ENCODE peak calls at places on chromosomes 4 and X, in seven cellular contexts. M is EL; C is M059J; Y is LHCN-M2; V is ACHN; Z is stimulated activated CD8-positive, alpha-beta memory T cell treated with anti-CD3 and anti-CD28 coated beads, Interleukin-12 subunit alpha, Interleukin-12 subunit beta, amount 100 ng/mL, for 4 hours; N is nephron progenitor cell. E is an unnamed sample.

GRCh38 chrX:147803948-147804347 is 107.8 kb upstream of the FMR1 start:
- DNase-seq in N (no peak), Z (no peak), Y (peak), V (peak), C (peak), M (no peak), E (no peak)

GRCh38 chrX:138775501-138775900 is 64.0 kb upstream of the FGF13 start:
- DNase-seq in M (peak), V (peak), C (peak), Y (peak), N (no peak), Z (no peak), E (no peak)

GRCh38 chrX:40284852-40285251 is 187.1 kb upstream of the BCOR start:
- DNase-seq in N (no peak), Z (no peak), C (no peak), V (no peak), M (no peak), Y (no peak), E (no peak)

GRCh38 chr4:185139736-185140135 is 3.3 kb upstream of the SLC25A4 start:
- DNase-seq in N (no peak), C (no peak), V (no peak), M (no peak), Z (no peak), Y (peak), E (no peak)

GRCh38 chr4:185343726-185344581 is 51.8 kb downstream of the LRP2BP start:
- DNase-seq in N (no peak), V (no peak), M (peak), C (peak), Z (no peak), Y (peak), E (no peak)

GRCh38 chrX:151151668-151152267 is 24.6 kb upstream of the GPR50 start:
- DNase-seq in V (peak), C (peak), Y (peak), M (peak), N (peak), Z (no peak), E (no peak)

GRCh38 chr4:155367608-155368007 is 9.2 kb downstream of the MAP9 start:
- DNase-seq in C (no peak), Y (no peak), N (no peak), M (no peak), V (no peak), Z (no peak), E (no peak)

GRCh38 chr4:168739851-168740250 is 243.0 kb downstream of the PALLD start:
- DNase-seq in N (no peak), C (no peak), Y (no peak), Z (no peak), M (no peak), V (no peak), E (no peak)

GRCh38 chrX:65677954-65678469 is 10.6 kb downstream of the MSN start:
- DNase-seq in Z (no peak), N (no peak), Y (peak), M (peak), C (peak), V (peak), E (no peak)

GRCh38 chr4:77110707-77111106 is 34.9 kb upstream of the CCNI start:
- DNase-seq in N (no peak), Y (no peak), Z (no peak), C (no peak), V (no peak), M (no peak), E (no peak)

GRCh38 chr4:186778134-186778533 is 54.5 kb upstream of the FAT1 start:
- DNase-seq in C (no peak), Y (no peak), Z (no peak), M (no peak), V (no peak), N (no peak), E (no peak)

GRCh38 chrX:103756736-103757135 is 19.9 kb upstream of the PLP1 start:
- DNase-seq in Y (no peak), M (no peak), V (no peak), Z (no peak), C (no peak), N (no peak), E (no peak)

GRCh38 chr4:1375051-1375721 is 28.2 kb downstream of the UVSSA start:
- DNase-seq in M (no peak), Y (no peak), N (no peak), V (no peak), C (no peak), Z (no peak), E (no peak)

GRCh38 chr4:110867251-110867960 is 244.5 kb upstream of the PITX2 start:
- DNase-seq in C (no peak), M (no peak), N (no peak), Y (no peak), Z (no peak), V (no peak), E (no peak)

GRCh38 chrX:136909119-136909705 is 28.7 kb upstream of the RBMX start:
- DNase-seq in Y (peak), M (peak), Z (peak), N (peak), C (peak), V (peak), E (peak)

GRCh38 chr4:74814052-74814451 is 19.7 kb upstream of the BTC start:
- DNase-seq in C (no peak), V (no peak), N (no peak), Y (no peak), M (no peak), Z (no peak), E (no peak)

GRCh38 chr4:172974586-172974985 is 194.0 kb upstream of the GALNT7 start:
- DNase-seq in M (no peak), C (no peak), Y (no peak), Z (no peak), V (no peak), N (no peak), E (no peak)

GRCh38 chr4:57462843-57463242 is 352.7 kb upstream of the IGFBP7 start:
- DNase-seq in N (no peak), Y (no peak), Z (no peak), C (no peak), M (no peak), V (no peak), E (no peak)

GRCh38 chr4:2416564-2417195 is 1.8 kb downstream of the ZFYVE28 start:
- DNase-seq in M (no peak), Y (no peak), N (peak), V (no peak), Z (no peak), C (peak), E (no peak)

GRCh38 chr4:185550933-185551332 is 15.6 kb upstream of the PDLIM3 start:
- DNase-seq in Y (no peak), V (no peak), M (no peak), C (no peak), N (no peak), Z (no peak), E (no peak)

GRCh38 chr4:42350611-42351182 is 46.6 kb upstream of the SHISA3 start:
- DNase-seq in Y (no peak), M (no peak), N (no peak), V (no peak), C (no peak), Z (no peak), E (no peak)

GRCh38 chr4:139682309-139683210 is 16.9 kb downstream of the MGST2 start:
- DNase-seq in N (no peak), Z (no peak), V (no peak), M (no peak), Y (no peak), C (no peak), E (no peak)

GRCh38 chr4:124632439-124632838 is 80.1 kb downstream of the ANKRD50 start:
- DNase-seq in C (no peak), Z (no peak), M (no peak), N (no peak), V (no peak), Y (no peak), E (no peak)

GRCh38 chr4:76641351-76641750 is 206.3 kb downstream of the SHROOM3 start:
- DNase-seq in Z (no peak), N (no peak), V (no peak), Y (no peak), C (no peak), M (no peak), E (no peak)

GRCh38 chrX:120377179-120377578 is 15.3 kb downstream of the ATP1B4 start:
- DNase-seq in M (no peak), C (no peak), Z (no peak), N (no peak), Y (no peak), V (no peak), E (no peak)

GRCh38 chrX:69603566-69604194 is 12.2 kb upstream of the EDA start:
- DNase-seq in N (peak), M (no peak), Z (no peak), Y (no peak), C (no peak), V (no peak), E (no peak)

GRCh38 chrX:24513416-24513815 is 48.3 kb downstream of the PDK3 start:
- DNase-seq in C (no peak), Z (no peak), V (no peak), M (no peak), N (no peak), Y (no peak), E (no peak)

GRCh38 chr4:82754546-82755165 is 43.9 kb downstream of the SCD5 start:
- DNase-seq in N (no peak), C (no peak), V (no peak), M (no peak), Y (no peak), Z (no peak), E (no peak)

GRCh38 chr4:38101563-38101962 is 141.4 kb downstream of the PTTG2 start:
- DNase-seq in Z (no peak), V (no peak), M (peak), Y (no peak), N (no peak), C (peak), E (no peak)

GRCh38 chr4:153432971-153433752 is 33.0 kb upstream of the TMEM131L start:
- DNase-seq in Z (peak), V (peak), Y (peak), N (no peak), C (peak), M (peak), E (peak)

GRCh38 chr4:100165809-100166208 is 24.5 kb downstream of the DDIT4L start:
- DNase-seq in Z (no peak), C (no peak), V (no peak), Y (no peak), M (no peak), N (no peak), E (no peak)

GRCh38 chr4:34939073-34939472 is 1305.2 kb downstream of the ARAP2 start:
- DNase-seq in Y (no peak), C (no peak), N (no peak), M (no peak), Z (no peak), V (no peak), E (no peak)

GRCh38 chrX:72475338-72475737 is 97.3 kb downstream of the HDAC8 start:
- DNase-seq in Y (no peak), M (no peak), Z (no peak), C (no peak), N (no peak), V (no peak), E (no peak)

GRCh38 chrX:47297874-47298273 is 65.1 kb downstream of the USP11 start:
- DNase-seq in V (no peak), C (no peak), M (no peak), Y (no peak), Z (no peak), N (no peak), E (no peak)

GRCh38 chrX:137916090-137916746 is 350.3 kb downstream of the ZIC3 start:
- DNase-seq in Z (no peak), N (no peak), C (no peak), V (no peak), Y (no peak), M (no peak), E (no peak)

GRCh38 chr4:57191523-57192034 is 81.4 kb upstream of the IGFBP7 start:
- DNase-seq in V (no peak), C (peak), Z (no peak), N (peak), M (no peak), Y (no peak), E (no peak)

GRCh38 chr4:121594796-121595526 is 101.8 kb downstream of the ANXA5 start:
- DNase-seq in Z (no peak), Y (peak), M (peak), N (no peak), V (peak), C (peak), E (no peak)

E was measured in left lobe of liver.